ENCODE peak calls at places on chromosomes 4 and X, in seven cellular contexts. G is fibroblast of lung, N is keratinocyte, L is neural progenitor cell, R is psoas muscle, U is esophagus squamous epithelium, B is upper lobe of left lung. M is an unnamed sample.

GRCh38 chr4:61273237-61273636 is 73.1 kb downstream of the ADGRL3 start:
- DNase-seq in U (no peak), G (peak; percentile 60), R (no peak), L (no peak), B (no peak), N (no peak), M (no peak)

GRCh38 chr4:185210102-185210981 is 944 bp downstream of the SNX25 start:
- DNase-seq in N (no peak), B (peak; percentile 92), R (peak; percentile 72), L (peak; percentile 75), U (no peak), G (peak; percentile 63), M (no peak)

GRCh38 chr4:102787944-102788343 is 27.2 kb upstream of the MANBA start:
- DNase-seq in B (no peak), G (peak; percentile 29), N (no peak), R (no peak), U (no peak), L (no peak), M (no peak)

GRCh38 chrX:153526801-153527599 is 9.6 kb downstream of the ATP2B3 start:
- DNase-seq in B (no peak), R (no peak), N (no peak), L (no peak), G (no peak), U (no peak), M (no peak)

GRCh38 chr4:152500798-152501434 is 35.0 kb downstream of the FBXW7 start:
- DNase-seq in N (peak; percentile 93), U (peak; percentile 1), L (peak; percentile 89), G (peak; percentile 96), R (no peak), B (no peak), M (peak; percentile 79)

GRCh38 chr4:26466871-26467270 is 23.4 kb downstream of the CCKAR start:
- DNase-seq in G (no peak), U (no peak), B (no peak), R (no peak), N (no peak), L (no peak), M (no peak)

GRCh38 chr4:124334119-124334518 is 378.4 kb downstream of the ANKRD50 start:
- DNase-seq in G (peak; percentile 94), N (peak; percentile 13), R (no peak), B (no peak), U (no peak), L (peak; percentile 69), M (peak; percentile 55)

GRCh38 chrX:9829308-9830267 is 43.4 kb downstream of the SHROOM2 start:
- DNase-seq in N (peak; percentile 58), R (no peak), G (peak; percentile 66), U (no peak), L (no peak), B (no peak), M (peak; percentile 92)

GRCh38 chr4:128653514-128654420 is 155.7 kb upstream of the JADE1 start:
- DNase-seq in G (peak; percentile 81), U (no peak), R (no peak), B (no peak), L (peak; percentile 87), N (no peak), M (no peak)

GRCh38 chr4:10926025-10926424 is 241.5 kb upstream of the CLNK start:
- DNase-seq in R (no peak), U (no peak), G (peak; percentile 10), L (peak; percentile 50), N (no peak), B (no peak), M (peak; percentile 16)

GRCh38 chrX:53669258-53669657 is 17.3 kb downstream of the HUWE1 start:
- DNase-seq in L (no peak), U (no peak), N (no peak), B (no peak), G (no peak), R (no peak), M (no peak)

GRCh38 chrX:9873952-9874351 is 87.7 kb downstream of the SHROOM2 start:
- DNase-seq in R (no peak), L (peak; percentile 41), N (no peak), B (no peak), G (peak; percentile 47), U (no peak), M (no peak)

GRCh38 chr4:85756938-85757337 is 282.0 kb downstream of the ARHGAP24 start:
- DNase-seq in L (peak; percentile 58), U (no peak), G (peak; percentile 63), B (no peak), N (no peak), R (no peak), M (no peak)

GRCh38 chr4:8192748-8193738 is 6.0 kb upstream of the SH3TC1 start:
- DNase-seq in L (no peak), N (no peak), R (peak; percentile 79), B (no peak), G (peak; percentile 66), U (no peak), M (peak; percentile 49)

GRCh38 chr4:168841682-168842019 is 168.4 kb downstream of the CBR4 start:
- DNase-seq in B (no peak), L (no peak), U (no peak), N (no peak), R (no peak), G (no peak), M (no peak)

GRCh38 chrX:9749141-9749540 is 16.5 kb downstream of the GPR143 start:
- DNase-seq in N (no peak), U (no peak), L (no peak), B (no peak), R (no peak), G (no peak), M (no peak)

GRCh38 chrX:115968436-115969252 is 201.9 kb upstream of the AGTR2 start:
- DNase-seq in B (peak; percentile 85), N (no peak), G (peak; percentile 22), R (peak; percentile 67), U (no peak), L (peak; percentile 87), M (peak; percentile 12)

GRCh38 chrX:137562096-137562495 is 3.8 kb upstream of the ZIC3 start:
- DNase-seq in B (no peak), R (no peak), N (no peak), U (no peak), L (no peak), G (no peak), M (no peak)

GRCh38 chr4:151860561-151861093 is 99.8 kb upstream of the GATB start:
- DNase-seq in B (no peak), L (no peak), U (no peak), R (no peak), N (no peak), G (no peak), M (no peak)

DNA sequence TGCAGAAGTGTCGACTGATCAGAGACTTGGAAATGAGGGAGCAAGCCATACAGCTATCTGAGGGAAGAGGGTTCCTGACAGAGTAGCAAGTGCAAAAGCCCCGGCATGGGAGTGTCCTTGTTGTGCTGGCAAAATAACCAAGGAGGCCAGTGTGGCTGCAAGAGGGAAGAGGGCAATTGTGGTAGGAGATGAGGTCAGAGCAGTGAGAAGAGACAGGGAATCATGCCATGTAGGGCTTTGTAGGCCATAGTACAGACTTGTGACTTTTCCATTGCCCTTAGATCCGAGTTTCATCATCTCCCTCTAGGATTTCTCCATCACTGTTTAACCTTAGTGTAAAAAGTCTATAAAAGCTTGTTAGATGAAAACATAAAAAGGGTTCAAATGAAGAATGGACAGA is 76.2 kb downstream of the DOCK11 start:
- DNase-seq in G (peak; percentile 90), B (no peak), U (no peak), L (no peak), R (no peak), N (no peak), M (no peak)
- H3K36me3 ChIP-seq in G (no peaks in the 10 kb centered on the region), B (no peaks in the 10 kb centered on the region), U (no peaks in the 10 kb centered on the region), L (no peaks in the 10 kb centered on the region), R (no peaks in the 10 kb centered on the region), N (no peaks in the 10 kb centered on the region), M (no peaks in the 10 kb centered on the region)

GRCh38 chr4:105139646-105140045 is 7.0 kb upstream of the TET2 start:
- DNase-seq in U (no peak), R (no peak), B (no peak), G (peak; percentile 34), L (no peak), N (no peak), M (no peak)

GRCh38 chr4:105137460-105137859 is 9.2 kb upstream of the TET2 start:
- DNase-seq in B (no peak), R (no peak), L (no peak), N (no peak), U (no peak), G (no peak), M (no peak)

GRCh38 chr4:105145059-105145912 is 1.4 kb upstream of the TET2 start:
- DNase-seq in L (no peak), G (peak; percentile 31), B (no peak), U (no peak), N (no peak), R (no peak), M (no peak)

GRCh38 chr4:105145913-105146285 is 777 bp upstream of the TET2 start:
- DNase-seq in L (peak; percentile 49), R (no peak), B (peak; percentile 89), G (no peak), N (no peak), U (peak; percentile 2), M (no peak)

DNA sequence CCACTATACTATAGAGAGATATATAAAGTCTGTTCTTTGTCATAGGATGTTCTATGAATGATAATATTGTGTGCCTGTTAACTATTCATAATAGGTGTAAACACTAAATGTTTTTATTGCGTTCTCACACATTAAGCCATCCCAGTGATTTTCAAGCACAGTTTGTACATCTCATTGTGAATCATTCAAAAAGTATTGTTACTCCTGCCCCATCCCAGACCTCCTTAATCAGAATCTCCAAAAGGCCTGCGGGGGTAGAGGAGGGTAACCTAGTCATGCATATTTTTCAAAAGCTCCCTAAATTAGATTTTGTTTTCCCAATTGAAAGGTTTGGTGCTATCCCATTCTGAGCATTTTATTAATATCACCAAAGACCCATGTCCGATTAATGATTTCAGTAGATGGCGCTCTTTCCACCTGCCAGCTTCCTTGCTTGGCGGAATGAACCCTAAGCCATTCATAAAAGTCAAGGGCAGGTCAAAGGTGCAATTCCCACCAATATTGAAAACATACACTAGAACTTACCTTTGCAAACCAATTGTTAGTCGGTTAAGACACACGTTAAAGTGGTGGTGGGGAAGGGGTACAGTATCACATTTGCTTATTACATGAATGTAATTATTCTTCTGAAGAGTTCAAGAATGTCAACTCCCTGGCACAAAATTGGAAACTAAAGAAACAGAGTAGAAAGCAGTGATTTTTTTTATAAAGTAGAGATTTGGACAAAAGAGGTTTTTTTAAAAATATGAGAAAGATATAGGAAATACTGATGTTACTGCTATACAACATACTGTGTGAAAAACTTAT is 5.8 kb upstream of the TET2 start:
- DNase-seq in R (no peak), L (peak; percentile 43), B (no peak), G (peak; percentile 48), N (no peak), U (no peak), M (no peak)
- TF ChIP-seq CTCF in R (peak; percentile 67), L (peak; percentile 78), B (peak; percentile 52), G (peak; percentile 74), N (peak; percentile 60), U (peak; percentile 34), M (peak; percentile 62)

DNA sequence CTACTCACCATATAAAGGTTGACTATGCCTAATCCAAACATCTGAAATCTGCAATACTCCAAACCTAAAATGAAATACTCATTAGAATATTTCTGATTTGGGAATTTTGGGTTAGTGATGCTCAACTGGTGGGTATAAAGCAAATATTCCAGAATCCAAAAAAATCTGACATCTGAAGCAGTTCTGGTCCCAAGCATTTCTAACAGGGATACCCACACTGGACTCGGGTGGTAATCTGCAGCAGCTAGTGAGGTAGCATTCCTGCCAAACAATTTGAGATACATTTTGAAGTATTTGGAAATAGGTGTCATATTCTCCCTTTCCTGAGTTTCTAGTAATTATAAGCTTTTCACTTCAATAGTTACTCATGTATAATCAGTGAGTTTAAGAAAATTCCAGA is 49.6 kb upstream of the RPA4 start:
- DNase-seq in B (no peak), U (no peak), G (no peak), R (no peak), N (no peak), L (no peak), M (no peak)
- H3K4me3 ChIP-seq in B (no peak overlapping the region), U (no peak overlapping the region), G (no peak overlapping the region), R (no peak overlapping the region), N (no peak overlapping the region), L (no peak overlapping the region), M (no peak overlapping the region)

GRCh38 chr4:1901127-1901526 is 29.9 kb downstream of the NSD2 start:
- DNase-seq in L (no peak), U (no peak), B (no peak), N (no peak), R (no peak), G (no peak), M (no peak)
- H3K36me3 ChIP-seq in L (no peaks in the 10 kb centered on the region), U (no peaks in the 10 kb centered on the region), B (no peaks in the 10 kb centered on the region), N (peaks cover 19% of the 10 kb centered on the region), R (no peaks in the 10 kb centered on the region), G (peaks cover 7% of the 10 kb centered on the region), M (peaks cover 3% of the 10 kb centered on the region)